ENCODE peak calls at places on chromosomes 16 and 17, in seven cellular contexts. A is substantia nigra; B is BJ; H is Caki2; D is DMS79; X is T-helper 2 cell; Z is activated CD4-positive, CD25-positive, alpha-beta regulatory T cell treated with anti-CD3 and anti-CD28 coated beads, Interleukin-2, amount 50 U/mL, for 16 hours. W is an unnamed sample.

GRCh38 chr16:54633943-54634362 is 296.7 kb upstream of the IRX5 start:
- DNase-seq in D (no peak), B (no peak), Z (no peak), X (no peak), H (no peak), A (peak), W (peak)

GRCh38 chr17:6061290-6061689 is 8.9 kb upstream of the WSCD1 start:
- DNase-seq in B (no peak), H (peak), Z (no peak), X (no peak), D (no peak), A (no peak), W (no peak)

GRCh38 chr17:28545141-28545503 is 7.3 kb downstream of the UNC119 start:
- DNase-seq in H (no peak), Z (no peak), X (no peak), B (no peak), A (no peak), D (no peak), W (no peak)

GRCh38 chr17:7831233-7831632 is 2.8 kb upstream of the KDM6B start:
- DNase-seq in Z (no peak), H (no peak), X (no peak), D (no peak), B (no peak), A (no peak), W (no peak)

GRCh38 chr17:2892305-2892971 is 96.2 kb downstream of the RAP1GAP2 start:
- DNase-seq in H (peak), X (no peak), B (peak), Z (no peak), A (no peak), D (no peak), W (no peak)

GRCh38 chr16:19410435-19411153 is 7.1 kb upstream of the TMC5 start:
- DNase-seq in Z (no peak), H (peak), X (no peak), B (no peak), A (no peak), D (peak), W (no peak)

GRCh38 chr16:81666102-81666501 is 113.0 kb upstream of the PLCG2 start:
- DNase-seq in Z (no peak), A (no peak), B (no peak), H (no peak), X (no peak), D (peak), W (no peak)

GRCh38 chr16:82603784-82604411 is 22.9 kb upstream of the CDH13 start:
- DNase-seq in Z (no peak), B (no peak), H (peak), A (peak), D (no peak), X (no peak), W (peak)

GRCh38 chr17:80323982-80324381 is 63.3 kb downstream of the RNF213 start:
- DNase-seq in H (no peak), X (no peak), D (no peak), B (no peak), A (no peak), Z (no peak), W (no peak)

W was measured in Jurkat, Clone E6-1.